ENCODE peak calls at places on chromosomes 4 and X, in eight cellular contexts. W is uterus, D is endodermal cell, Q is tibial artery, Z is suprapubic skin, Y is kidney, X is keratinocyte, G is hepatocyte. I is an unnamed sample. For H3K9me3, the result is how much of the 10 kb centered on the place peaks cover.

GRCh38 chr4:36990108-36990872 is 254.3 kb upstream of the NWD2 start:
- DNase-seq in W (no peak), D (no peak), Q (no peak), Z (no peak), Y (no peak), X (no peak), G (no peak), I (no peak)

GRCh38 chr4:184807797-184808718 is 17.7 kb downstream of the ACSL1 start:
- DNase-seq in W (no peak), D (peak), Q (no peak), Z (peak), Y (no peak), X (no peak), G (no peak), I (peak)

GRCh38 chrX:104084063-104084462 is 8.0 kb upstream of the TMSB15C start:
- DNase-seq in W (no peak), D (no peak), Q (no peak), Z (no peak), Y (no peak), X (no peak), G (no peak), I (no peak)

GRCh38 chr4:244471-244870 is 60.8 kb downstream of the ZNF732 start:
- DNase-seq in W (peak), D (peak), Q (peak), Z (no peak), Y (no peak), X (no peak), G (peak), I (peak)

GRCh38 chr4:143358923-143359694 is 22.4 kb downstream of the GAB1 start:
- DNase-seq in W (no peak), D (no peak), Q (no peak), Z (no peak), Y (peak), X (no peak), G (peak), I (peak)

GRCh38 chr4:179112441-179113170 is 1670.4 kb upstream of the AGA start:
- DNase-seq in W (no peak), D (no peak), Q (no peak), Z (no peak), Y (no peak), X (no peak), G (no peak), I (no peak)

GRCh38 chr4:95637047-95637600 is 88.4 kb upstream of the UNC5C start:
- DNase-seq in W (no peak), D (no peak), Q (no peak), Z (no peak), Y (no peak), X (no peak), G (peak), I (peak)

GRCh38 chrX:132592880-132593279 is 104.0 kb upstream of the MBNL3 start:
- DNase-seq in W (peak), D (peak), Q (no peak), Z (no peak), Y (no peak), X (no peak), G (peak), I (peak)

GRCh38 chr4:126738926-126739325 is 893.8 kb upstream of the INTU start:
- DNase-seq in W (no peak), D (no peak), Q (no peak), Z (no peak), Y (no peak), X (no peak), G (no peak), I (no peak)

GRCh38 chrX:70219938-70220764 is 14.3 kb upstream of the AWAT1 start:
- DNase-seq in W (no peak), D (peak), Q (peak), Z (no peak), Y (no peak), X (peak), G (peak), I (no peak)

GRCh38 chr4:77347341-77347740 is 190.3 kb downstream of the CCNG2 start:
- DNase-seq in W (no peak), D (no peak), Q (no peak), Z (no peak), Y (no peak), X (no peak), G (peak), I (no peak)

GRCh38 chr4:138190452-138190858 is 51.7 kb downstream of the SLC7A11 start:
- DNase-seq in W (no peak), D (no peak), Q (no peak), Z (no peak), Y (no peak), X (no peak), G (no peak), I (no peak)

GRCh38 chr4:164538061-164538460 is 215.9 kb upstream of the SMIM31 start:
- DNase-seq in W (no peak), D (no peak), Q (no peak), Z (no peak), Y (no peak), X (peak), G (no peak), I (no peak)

DNA sequence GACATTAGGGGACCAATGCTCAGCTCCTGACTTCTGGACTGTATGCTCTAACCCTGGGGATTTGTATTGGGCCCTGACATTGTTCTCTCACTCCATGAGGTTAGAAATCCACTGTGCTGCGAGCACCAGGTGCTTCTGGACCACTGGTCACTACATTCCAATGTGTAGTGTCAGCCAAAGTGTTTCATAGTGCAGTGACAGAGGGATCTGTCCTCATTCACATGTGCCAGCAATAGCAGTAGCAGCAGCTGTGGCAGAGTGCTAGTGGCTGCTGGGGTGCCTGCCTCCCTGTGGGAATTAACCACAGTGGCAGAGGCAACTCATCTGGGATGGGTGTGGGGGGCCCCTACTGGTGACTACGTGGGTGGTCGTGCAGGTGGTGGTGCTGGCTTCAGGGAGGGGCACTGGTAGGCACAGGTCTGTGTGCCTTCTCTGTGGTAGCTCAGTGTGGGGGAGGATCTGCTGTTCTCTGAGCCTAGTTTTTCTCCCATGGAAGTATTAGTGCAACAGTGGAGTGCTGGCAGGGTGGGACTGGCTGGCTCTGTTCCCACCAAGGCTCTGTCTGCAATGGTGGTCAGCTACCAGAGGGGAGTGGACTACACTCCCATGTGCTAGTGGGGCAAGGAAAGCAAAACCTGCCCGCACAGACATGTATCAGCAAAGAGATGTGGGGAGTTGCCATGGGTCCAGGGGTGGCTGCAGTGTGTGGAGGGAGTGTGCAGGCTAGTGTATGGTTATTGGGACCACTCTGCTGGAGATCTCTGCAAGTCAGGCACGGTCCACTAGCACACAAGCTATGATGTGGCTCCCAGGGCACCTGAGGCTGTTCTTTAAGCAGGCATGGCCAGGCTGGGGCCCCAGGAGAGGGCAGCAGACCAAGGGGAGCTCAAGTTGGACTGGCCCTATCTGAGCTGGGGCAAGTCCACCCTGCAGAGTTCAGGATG is 78.5 kb downstream of the SCLT1 start:
- DNase-seq in W (no peak), D (no peak), Q (no peak), Z (no peak), Y (no peak), X (no peak), G (no peak), I (no peak)
- H3K9me3 ChIP-seq in W (under half), D (under half), Q (under half), Z (under half), Y (under half), X (under half), G (under half), I (under half)

DNA sequence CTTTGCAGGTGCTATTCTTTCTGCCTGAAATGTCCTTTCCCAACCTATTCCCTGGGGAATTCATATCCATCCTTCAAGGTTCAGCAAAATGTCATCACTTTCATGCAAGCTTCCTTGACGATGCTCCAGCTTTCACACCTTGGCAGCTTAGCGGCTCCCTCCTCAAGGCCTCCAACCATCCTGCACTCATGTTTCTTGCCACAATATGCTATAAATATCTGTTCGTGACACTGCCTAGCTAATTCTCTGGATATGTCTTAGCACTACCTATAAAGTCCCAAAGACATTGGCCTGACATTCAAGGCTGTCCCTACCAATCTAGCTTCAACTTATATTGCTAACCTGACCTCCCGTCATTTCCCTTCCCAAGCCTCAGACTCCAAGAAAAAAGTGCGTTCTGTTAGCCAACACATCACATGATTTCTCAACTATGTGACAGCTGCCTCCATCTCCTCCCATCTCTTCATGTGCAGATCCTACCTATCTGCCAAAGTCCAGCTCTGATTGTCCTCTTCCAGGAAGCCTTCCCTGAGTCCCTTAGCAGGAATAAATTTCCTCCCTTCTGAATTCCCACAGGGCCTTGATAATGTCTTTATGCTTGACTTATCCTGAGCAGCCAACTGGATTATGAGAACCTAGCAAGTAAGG is 359.9 kb upstream of the F9 start:
- DNase-seq in W (no peak), D (no peak), Q (no peak), Z (no peak), Y (no peak), X (no peak), G (no peak), I (no peak)
- TF ChIP-seq CTCF in W (no peak), D (no peak), Q (no peak), Z (no peak), Y (no peak), X (no peak), G (no peak), I (no peak)

DNA sequence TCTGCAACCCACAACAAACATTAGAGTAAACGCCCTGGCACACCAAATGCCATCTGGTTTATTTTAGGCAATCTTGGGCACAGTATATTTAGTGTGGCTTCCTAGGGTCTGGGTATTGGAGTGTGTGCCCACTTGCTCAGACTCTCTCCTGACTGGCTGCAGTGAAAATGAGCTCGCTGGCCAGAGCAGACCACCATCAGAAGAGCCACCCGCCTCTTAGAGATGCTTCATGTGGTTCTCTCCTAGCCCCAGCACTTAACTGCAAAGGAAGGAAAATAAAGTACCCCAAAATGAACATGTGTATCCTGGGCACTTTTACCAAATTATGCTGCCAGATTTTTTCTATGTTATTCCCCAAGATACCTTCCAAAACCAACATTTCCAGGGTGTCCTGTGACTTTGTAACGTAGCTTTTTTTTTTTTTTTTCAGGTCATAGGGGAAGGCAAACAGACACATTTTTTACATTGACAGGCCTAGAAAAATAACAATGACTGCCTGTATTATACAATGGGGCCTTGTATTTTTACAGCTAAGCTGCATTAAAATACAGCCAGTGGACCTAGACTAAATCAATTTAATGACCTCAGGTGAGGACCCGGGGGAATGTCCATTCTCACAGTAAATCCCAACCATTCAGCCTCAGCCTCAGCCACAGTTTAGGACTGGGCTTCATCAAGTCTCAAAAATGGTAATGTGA is 193.7 kb downstream of the RASL11B start:
- DNase-seq in W (no peak), D (no peak), Q (no peak), Z (no peak), Y (no peak), X (no peak), G (no peak), I (no peak)
- H3K9me3 ChIP-seq in W (under half), D (under half), Q (under half), Z (under half), Y (under half), X (under half), G (under half), I (under half)

DNA sequence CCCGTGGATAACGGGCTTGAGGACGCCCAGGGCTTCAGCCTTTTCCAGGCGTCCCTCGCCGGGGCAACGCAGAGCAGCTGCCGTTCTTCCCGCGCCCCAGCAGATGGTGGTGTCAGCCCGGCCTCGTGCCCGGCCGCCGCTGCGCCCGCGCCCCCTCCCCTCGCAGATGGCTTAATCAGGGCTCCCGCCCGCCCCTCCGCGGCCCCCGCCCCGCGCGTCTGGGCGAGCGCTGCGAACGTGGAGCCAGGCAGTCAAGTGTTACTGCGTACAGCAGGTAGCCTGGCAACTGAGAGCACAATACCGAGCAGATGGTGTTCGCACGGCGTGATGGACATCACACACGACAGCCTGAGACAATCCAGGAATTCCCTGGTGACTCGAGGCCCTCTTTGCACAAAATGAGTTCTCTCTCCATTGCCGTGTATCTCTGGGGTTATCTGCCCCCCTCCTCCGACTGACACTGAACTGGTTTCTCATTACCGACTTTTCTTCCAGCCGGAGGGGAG is 69.3 kb downstream of the MGST2 start:
- DNase-seq in W (peak), D (peak), Q (peak), Z (peak), Y (peak), X (no peak), G (peak), I (peak)
- TF ChIP-seq CTCF in W (peak), D (peak), Q (peak), Z (peak), Y (peak), X (peak), G (peak), I (peak)

GRCh38 chr4:48863728-48864127 is 32.8 kb downstream of the OCIAD1 start:
- DNase-seq in W (no peak), D (no peak), Q (no peak), Z (no peak), Y (no peak), X (no peak), G (no peak), I (no peak)
- H3K9me3 ChIP-seq in W (under half), D (under half), Q (under half), Z (under half), Y (under half), X (under half), G (under half), I (under half)

DNA sequence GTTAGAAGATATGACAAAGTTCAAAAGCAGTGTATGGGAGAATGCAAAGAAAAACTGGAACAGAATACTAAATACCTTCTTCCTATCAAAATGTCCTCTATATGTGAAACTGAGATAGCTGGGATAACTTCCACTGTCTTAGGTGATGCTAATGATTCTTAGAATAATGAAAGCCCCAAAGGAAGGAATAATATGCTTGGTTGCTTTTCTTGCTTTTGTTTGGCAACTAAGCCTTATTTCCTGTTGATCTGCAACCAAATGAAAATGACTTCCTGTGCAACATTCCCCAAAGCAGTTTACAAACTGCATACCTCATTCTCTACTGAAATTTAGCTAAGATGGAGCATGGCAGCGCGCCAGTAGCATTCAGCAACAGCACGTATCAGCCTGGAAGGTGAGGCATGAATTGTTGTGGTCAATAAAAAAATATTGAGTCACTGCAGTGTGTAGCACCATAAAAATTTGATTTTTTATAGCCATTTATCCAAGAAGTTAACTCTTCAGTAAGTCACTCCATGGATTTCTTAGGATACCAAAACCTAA is 18.7 kb downstream of the NDNF start:
- DNase-seq in W (no peak), D (no peak), Q (no peak), Z (no peak), Y (no peak), X (peak), G (no peak), I (no peak)
- TF ChIP-seq CTCF in W (no peak), D (no peak), Q (no peak), Z (no peak), Y (no peak), X (no peak), G (no peak), I (no peak)

GRCh38 chrX:47446431-47446830 is 36.6 kb downstream of the ZNF41 start:
- DNase-seq in W (no peak), D (no peak), Q (no peak), Z (no peak), Y (no peak), X (no peak), G (no peak), I (no peak)
- H3K9me3 ChIP-seq in W (under half), D (under half), Q (half or more), Z (under half), Y (under half), X (under half), G (under half), I (under half)

GRCh38 chrX:75156537-75156945 is 458 bp upstream of the ABCB7 start:
- DNase-seq in W (peak), D (no peak), Q (no peak), Z (no peak), Y (no peak), X (no peak), G (peak), I (peak)

GRCh38 chrX:75155454-75155829 is 641 bp downstream of the ABCB7 start:
- DNase-seq in W (no peak), D (no peak), Q (no peak), Z (no peak), Y (no peak), X (no peak), G (no peak), I (no peak)

GRCh38 chrX:75154871-75155270 is 1.2 kb downstream of the ABCB7 start:
- DNase-seq in W (no peak), D (no peak), Q (no peak), Z (no peak), Y (no peak), X (no peak), G (no peak), I (no peak)

GRCh38 chrX:75158054-75158453 is 2.0 kb upstream of the ABCB7 start:
- DNase-seq in W (no peak), D (no peak), Q (no peak), Z (no peak), Y (no peak), X (no peak), G (no peak), I (no peak)

DNA sequence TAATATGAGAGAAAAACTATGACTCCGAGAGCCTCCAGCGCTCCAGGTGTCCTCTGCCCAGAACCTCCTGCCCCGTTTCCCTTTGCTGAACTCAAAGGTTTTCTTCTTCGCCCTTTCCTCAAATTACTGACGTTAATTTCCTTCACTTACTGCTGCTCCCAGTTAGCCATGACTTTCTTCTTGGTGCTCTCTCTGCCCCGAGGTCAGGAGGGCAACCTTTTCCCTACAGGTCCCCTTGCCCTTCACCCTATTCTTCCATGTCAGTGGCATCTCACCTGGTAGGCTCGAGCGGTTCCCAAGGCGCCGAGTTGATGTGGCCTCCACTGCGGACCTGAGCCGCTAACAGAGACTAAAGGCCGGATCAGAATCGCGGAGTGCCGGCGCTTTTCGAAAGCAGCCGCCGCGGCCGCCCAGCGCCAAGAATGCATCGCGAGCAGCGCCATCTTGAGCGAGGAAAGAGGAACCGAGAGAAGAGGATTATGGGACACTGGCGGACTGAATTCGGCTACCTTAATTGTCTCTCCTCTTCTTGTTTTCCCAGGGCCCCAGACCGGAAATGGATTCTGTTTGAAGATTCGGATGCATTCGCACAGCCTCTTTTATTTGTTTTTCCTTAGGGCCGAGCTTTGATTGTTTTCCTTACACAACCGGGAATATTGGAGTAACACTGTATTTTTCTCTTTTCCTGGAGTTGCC is at the start of gene ABCB7:
- DNase-seq in W (peak), D (peak), Q (peak), Z (peak), Y (peak), X (no peak), G (peak), I (peak)
- TF ChIP-seq CTCF in W (peak), D (peak), Q (no peak), Z (no peak), Y (no peak), X (peak), G (peak), I (peak)

GRCh38 chrX:141815904-141816303 is 22.2 kb upstream of the MAGEC3 start:
- DNase-seq in W (no peak), D (no peak), Q (no peak), Z (no peak), Y (no peak), X (no peak), G (no peak), I (no peak)
- H3K9me3 ChIP-seq in W (under half), D (under half), Q (under half), Z (under half), Y (under half), X (under half), G (under half), I (under half)

DNA sequence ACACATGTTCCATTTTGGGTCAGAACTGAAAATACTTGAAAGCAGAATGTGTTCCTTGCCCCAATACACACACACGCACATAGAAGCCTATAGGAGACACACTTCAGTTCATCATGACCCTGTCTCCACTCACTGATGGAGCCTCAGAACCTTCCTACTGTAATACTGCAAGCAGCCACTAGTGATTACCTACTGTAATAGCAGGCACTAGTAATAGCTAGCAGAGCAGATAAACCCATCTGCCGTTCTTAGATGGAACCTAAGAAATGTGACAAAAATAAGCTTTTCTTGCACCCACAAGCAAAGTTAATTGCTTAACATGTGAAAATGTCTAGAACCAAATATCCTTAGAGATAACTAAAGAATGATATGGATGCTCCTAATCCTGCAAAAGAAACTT is 13.6 kb downstream of the AMTN start:
- DNase-seq in W (no peak), D (no peak), Q (no peak), Z (no peak), Y (no peak), X (no peak), G (no peak), I (no peak)
- TF ChIP-seq CTCF in W (no peak), D (peak), Q (no peak), Z (no peak), Y (no peak), X (peak), G (no peak), I (no peak)